ENCODE peak calls at places on chromosome 9, in seven cellular contexts. T is kidney, X is prostate gland, Y is fibroblast of pulmonary artery, K is spleen, Z is lower lobe of right lung, Q is choroid plexus epithelial cell. F is an unnamed sample.

GRCh38 chr9:34636791-34637355 is 714 bp downstream of the SIGMAR1 start:
- DNase-seq in T (no peak), X (no peak), Y (no peak), K (no peak), Z (no peak), Q (peak), F (no peak)

GRCh38 chr9:127899200-127899943 is at the start of gene ST6GALNAC6:
- DNase-seq in T (peak), X (no peak), Y (peak), K (peak), Z (peak), Q (peak), F (peak)

GRCh38 chr9:115115924-115116323 is 2.0 kb downstream of the TNC start:
- DNase-seq in T (no peak), X (no peak), Y (peak), K (no peak), Z (no peak), Q (no peak), F (no peak)

GRCh38 chr9:2494571-2494970 is 127.0 kb upstream of the VLDLR start:
- DNase-seq in T (no peak), X (no peak), Y (peak), K (no peak), Z (no peak), Q (peak), F (no peak)

GRCh38 chr9:101453776-101454570 is 18.4 kb upstream of the ALDOB start:
- DNase-seq in T (no peak), X (no peak), Y (no peak), K (no peak), Z (no peak), Q (peak), F (no peak)

GRCh38 chr9:27365977-27366376 is 69.0 kb upstream of the EQTN start:
- DNase-seq in T (no peak), X (no peak), Y (no peak), K (no peak), Z (no peak), Q (peak), F (no peak)

GRCh38 chr9:81656871-81657337 is 32.4 kb downstream of the TLE1 start:
- DNase-seq in T (no peak), X (no peak), Y (peak), K (no peak), Z (no peak), Q (no peak), F (no peak)

GRCh38 chr9:124007157-124007460 is 4.5 kb upstream of the LHX2 start:
- DNase-seq in T (no peak), X (no peak), Y (no peak), K (no peak), Z (no peak), Q (no peak), F (no peak)

GRCh38 chr9:132898043-132898442 is 19.3 kb downstream of the SPACA9 start:
- DNase-seq in T (no peak), X (no peak), Y (no peak), K (no peak), Z (no peak), Q (no peak), F (no peak)

GRCh38 chr9:114016101-114016500 is 62.0 kb downstream of the AMBP start:
- DNase-seq in T (peak), X (no peak), Y (no peak), K (peak), Z (no peak), Q (no peak), F (no peak)

GRCh38 chr9:86854898-86855523 is 92.3 kb downstream of the GAS1 start:
- DNase-seq in T (no peak), X (no peak), Y (peak), K (no peak), Z (no peak), Q (peak), F (no peak)

GRCh38 chr9:86859056-86859455 is 88.2 kb downstream of the GAS1 start:
- DNase-seq in T (no peak), X (no peak), Y (no peak), K (no peak), Z (no peak), Q (no peak), F (no peak)

GRCh38 chr9:86856259-86856658 is 91.0 kb downstream of the GAS1 start:
- DNase-seq in T (no peak), X (no peak), Y (no peak), K (no peak), Z (no peak), Q (peak), F (no peak)

GRCh38 chr9:86865957-86866356 is 81.3 kb downstream of the GAS1 start:
- DNase-seq in T (no peak), X (no peak), Y (no peak), K (no peak), Z (no peak), Q (no peak), F (no peak)

DNA sequence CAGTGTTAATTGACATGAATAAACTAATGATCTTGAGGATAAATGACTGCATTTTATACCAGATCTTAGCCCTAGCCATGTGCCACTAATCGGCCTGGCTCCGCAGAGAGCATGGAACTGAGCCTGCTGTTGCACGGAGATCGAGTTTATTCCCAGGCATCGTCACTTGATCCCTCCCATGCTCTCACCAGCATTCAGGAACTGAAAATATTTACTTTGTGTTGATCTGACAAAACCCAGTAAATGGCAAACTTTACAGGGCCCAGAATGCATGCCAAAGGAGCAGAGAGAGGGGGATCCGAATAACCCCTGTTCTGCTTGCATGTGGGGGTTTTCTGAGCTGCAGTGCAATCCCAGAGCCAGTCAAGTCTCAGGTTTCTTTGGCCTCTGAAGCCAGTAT is 87.3 kb downstream of the GAS1 start:
- DNase-seq in T (no peak), X (no peak), Y (no peak), K (no peak), Z (no peak), Q (no peak), F (no peak)
- TF ChIP-seq CTCF in T (no peak), X (no peak), Y (no peak), K (no peak), Z (no peak), Q (no peak), F (no peak)

GRCh38 chr9:125235805-125236534 is 5.2 kb downstream of the HSPA5 start:
- DNase-seq in T (no peak), X (no peak), Y (no peak), K (no peak), Z (no peak), Q (no peak), F (no peak)

GRCh38 chr9:125238915-125239446 is 2.2 kb downstream of the HSPA5 start:
- DNase-seq in T (no peak), X (no peak), Y (no peak), K (no peak), Z (no peak), Q (no peak), F (no peak)

GRCh38 chr9:125240649-125240999 is 519 bp downstream of the HSPA5 start:
- DNase-seq in T (no peak), X (no peak), Y (peak), K (no peak), Z (no peak), Q (peak), F (no peak)

GRCh38 chr9:125239631-125240597 is 1.2 kb downstream of the HSPA5 start:
- DNase-seq in T (no peak), X (no peak), Y (no peak), K (no peak), Z (no peak), Q (no peak), F (no peak)

DNA sequence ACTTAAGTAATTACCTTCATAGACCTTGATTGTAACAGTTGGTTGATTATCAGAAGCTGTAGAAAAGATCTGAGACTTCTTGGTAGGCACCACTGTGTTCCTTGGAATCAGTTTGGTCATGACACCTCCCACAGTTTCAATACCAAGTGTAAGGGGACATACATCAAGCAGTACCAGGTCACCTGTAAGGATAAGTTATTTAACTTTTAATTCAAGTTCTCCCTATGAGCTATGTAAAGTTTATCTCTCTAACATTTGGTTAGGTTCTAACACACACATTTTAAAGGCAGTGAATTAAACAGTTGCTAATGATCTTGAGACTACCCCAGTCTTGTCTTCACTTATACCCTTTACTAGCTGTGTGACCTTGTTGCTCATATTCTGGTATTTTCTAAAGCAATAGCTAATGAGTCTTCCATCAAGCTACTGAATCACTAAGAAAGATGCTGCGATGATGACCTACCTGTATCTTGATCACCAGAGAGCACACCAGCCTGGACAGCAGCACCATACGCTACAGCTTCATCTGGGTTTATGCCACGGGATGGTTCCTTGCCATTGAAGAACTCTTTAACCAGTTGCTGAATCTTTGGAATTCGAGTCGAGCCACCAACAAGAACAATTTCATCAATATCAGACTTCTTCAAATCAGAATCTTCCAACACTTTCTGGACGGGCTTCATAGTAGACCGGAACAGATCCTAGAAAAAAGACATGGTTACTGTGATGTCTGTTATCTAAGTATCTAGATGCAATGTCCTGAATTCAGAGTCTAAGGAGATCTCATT is 2.8 kb downstream of the HSPA5 start:
- DNase-seq in T (no peak), X (no peak), Y (no peak), K (no peak), Z (no peak), Q (no peak), F (no peak)
- H3K4me3 ChIP-seq in T (peak), X (no peak), Y (peak), K (peak), Z (peak), Q (peak), F (peak)

DNA sequence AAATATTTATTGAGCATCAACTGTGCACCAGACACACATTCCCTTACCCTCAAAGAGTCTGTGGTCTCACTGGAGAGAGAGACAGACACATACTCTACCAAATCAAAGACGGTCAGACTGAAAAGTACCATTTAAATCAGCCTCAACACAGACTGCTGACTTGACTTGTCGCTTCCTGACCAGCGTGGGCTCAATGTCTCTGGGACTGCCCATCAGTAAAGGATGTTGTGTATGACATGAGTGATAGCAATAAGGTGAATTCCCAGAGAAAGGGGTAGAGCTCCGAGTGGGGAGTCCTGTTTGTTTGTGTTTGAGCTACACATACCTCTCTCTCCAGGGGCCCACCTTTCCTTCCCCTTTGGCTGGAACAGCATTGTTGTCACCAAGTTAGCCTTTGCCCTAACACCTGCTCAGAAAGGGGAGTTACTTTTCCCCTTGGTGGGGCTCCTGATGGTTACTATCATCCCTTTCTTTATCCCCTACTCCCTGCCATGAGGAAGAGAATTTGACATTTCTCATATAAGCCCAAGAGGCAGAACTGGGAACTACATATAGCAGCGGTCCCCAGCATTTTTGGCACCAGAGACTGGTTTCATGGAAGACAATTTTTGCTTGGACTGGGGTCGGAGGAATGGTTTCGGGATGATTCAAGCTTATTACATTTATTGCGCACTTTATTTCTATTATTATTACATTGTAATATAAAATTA is 33.9 kb downstream of the NR4A3 start:
- DNase-seq in T (no peak), X (no peak), Y (no peak), K (no peak), Z (no peak), Q (no peak), F (no peak)
- TF ChIP-seq CTCF in T (no peak), X (no peak), Y (no peak), K (no peak), Z (no peak), Q (peak), F (no peak)

DNA sequence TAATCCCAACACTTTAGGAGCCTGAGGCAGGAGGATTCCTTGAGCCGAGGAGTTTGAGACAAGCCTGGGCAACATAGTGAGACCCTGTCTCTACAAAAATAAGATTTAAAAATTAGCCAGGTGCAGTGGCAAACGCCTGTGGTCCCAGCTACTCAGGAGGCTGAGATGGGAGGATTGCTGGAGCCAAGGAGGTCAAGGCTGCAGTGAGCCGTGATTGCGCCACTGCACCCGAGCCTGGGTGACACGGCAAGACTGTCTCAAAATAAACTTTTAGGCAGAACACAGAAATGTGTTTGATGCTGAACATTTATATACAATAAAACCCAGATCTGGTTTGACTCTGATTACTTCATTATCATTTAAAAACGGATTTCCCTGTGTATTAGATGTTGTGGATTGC is 4.9 kb downstream of the ENTR1 start:
- DNase-seq in T (no peak), X (no peak), Y (no peak), K (no peak), Z (no peak), Q (no peak), F (no peak)
- H3K4me3 ChIP-seq in T (no peak), X (no peak), Y (no peak), K (no peak), Z (no peak), Q (no peak), F (no peak)

GRCh38 chr9:8570776-8571175 is 771.2 kb upstream of the DMAC1 start:
- DNase-seq in T (no peak), X (no peak), Y (no peak), K (no peak), Z (no peak), Q (no peak), F (no peak)

GRCh38 chr9:8564960-8565359 is 765.4 kb upstream of the DMAC1 start:
- DNase-seq in T (no peak), X (no peak), Y (no peak), K (no peak), Z (no peak), Q (no peak), F (no peak)

GRCh38 chr9:8571648-8572047 is 772.1 kb upstream of the DMAC1 start:
- DNase-seq in T (no peak), X (no peak), Y (no peak), K (no peak), Z (no peak), Q (no peak), F (no peak)

GRCh38 chr9:8569832-8570231 is 770.3 kb upstream of the DMAC1 start:
- DNase-seq in T (no peak), X (no peak), Y (no peak), K (no peak), Z (no peak), Q (no peak), F (no peak)

GRCh38 chr9:8567963-8568579 is 768.5 kb upstream of the DMAC1 start:
- DNase-seq in T (no peak), X (no peak), Y (no peak), K (no peak), Z (no peak), Q (no peak), F (no peak)
- TF ChIP-seq CTCF in T (no peak), X (no peak), Y (no peak), K (no peak), Z (no peak), Q (no peak), F (no peak)

DNA sequence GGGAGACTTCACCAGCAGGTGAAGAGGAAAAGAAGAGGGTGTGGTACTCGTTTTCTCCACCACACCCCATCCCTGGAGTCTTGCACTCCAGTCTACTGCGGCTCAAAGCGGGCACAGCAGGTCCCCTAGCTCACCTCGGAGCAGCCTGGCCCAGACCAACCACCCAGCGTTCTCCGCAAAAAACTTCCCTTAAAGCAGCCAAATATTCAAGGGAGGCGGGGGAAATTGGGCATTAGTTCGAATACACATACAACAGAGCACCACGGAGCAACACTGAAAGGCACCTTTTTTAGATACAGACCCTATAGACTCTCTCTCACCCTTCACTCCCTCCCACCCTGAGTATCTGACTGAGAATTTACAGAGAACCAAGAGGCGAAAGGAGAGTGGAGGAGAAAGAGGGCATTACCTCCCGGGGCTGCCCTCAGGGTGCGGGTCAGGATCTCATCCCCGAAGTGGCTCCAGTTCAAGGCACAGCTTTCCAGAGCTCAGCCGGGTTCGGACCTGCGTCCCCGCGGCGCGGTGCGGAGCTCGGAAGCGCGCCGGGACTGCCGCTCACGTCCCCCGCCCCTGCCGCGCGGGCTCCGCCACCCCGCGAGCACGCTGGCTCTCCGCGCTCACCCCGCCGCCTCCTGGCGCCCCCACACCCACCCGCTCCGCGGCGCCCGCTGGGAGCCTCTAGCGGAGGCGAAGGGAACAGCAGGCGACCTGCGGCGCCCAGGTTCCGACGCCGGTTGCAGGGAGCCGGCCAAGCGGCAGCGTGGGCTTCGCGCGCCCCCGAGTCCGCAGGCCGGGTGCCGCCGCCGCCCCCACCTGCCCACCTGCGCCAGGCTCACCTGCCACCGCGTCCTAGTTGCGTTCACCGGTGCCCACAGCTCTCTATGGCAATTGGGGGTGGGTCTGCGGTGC is 1638.7 kb upstream of the C9orf72 start:
- DNase-seq in T (peak), X (no peak), Y (peak), K (no peak), Z (peak), Q (peak), F (no peak)
- H3K4me3 ChIP-seq in T (peak), X (peak), Y (peak), K (peak), Z (peak), Q (peak), F (peak)